ENCODE peak calls at places on chromosome 22, in four cellular contexts. F is mucosa of descending colon, Y is uterus, K is GM12865. Z is an unnamed sample.

GRCh38 chr22:33975841-33976240 is 55.6 kb upstream of the LARGE1 start:
- DNase-seq in F (no peak), Y (no peak), K (no peak), Z (no peak)

GRCh38 chr22:38572065-38572464 is 2.1 kb upstream of the DMC1 start:
- DNase-seq in F (no peak), Y (peak), K (peak), Z (peak)

GRCh38 chr22:19103881-19104821 is 18.1 kb downstream of the DGCR2 start:
- DNase-seq in F (no peak), Y (no peak), K (no peak), Z (peak)

GRCh38 chr22:37358917-37359316 is 68.4 kb downstream of the ELFN2 start:
- DNase-seq in F (no peak), Y (no peak), K (no peak), Z (peak)

GRCh38 chr22:36497910-36498669 is 8.8 kb downstream of the FOXRED2 start:
- DNase-seq in F (peak), Y (no peak), K (no peak), Z (no peak)

GRCh38 chr22:40046126-40046525 is 51.4 kb downstream of the FAM83F start:
- DNase-seq in F (no peak), Y (no peak), K (no peak), Z (no peak)

GRCh38 chr22:21942407-21942895 is 10.2 kb downstream of the PPM1F start:
- DNase-seq in F (peak), Y (peak), K (peak), Z (peak)

GRCh38 chr22:43288807-43289417 is 54.3 kb downstream of the SCUBE1 start:
- DNase-seq in F (no peak), Y (no peak), K (no peak), Z (no peak)

GRCh38 chr22:46828323-46829139 is 66.1 kb downstream of the TBC1D22A start:
- DNase-seq in F (peak), Y (no peak), K (no peak), Z (no peak)

GRCh38 chr22:39197578-39197977 is 45.1 kb upstream of the CBX7 start:
- DNase-seq in F (no peak), Y (no peak), K (no peak), Z (no peak)

GRCh38 chr22:25840162-25840561 is 98.2 kb downstream of the MYO18B start:
- DNase-seq in F (no peak), Y (no peak), K (no peak), Z (no peak)

GRCh38 chr22:44691796-44692661 is 10.0 kb upstream of the PRR5 start:
- DNase-seq in F (no peak), Y (no peak), K (no peak), Z (no peak)

GRCh38 chr22:43726296-43726695 is 85.8 kb downstream of the EFCAB6 start:
- DNase-seq in F (no peak), Y (no peak), K (no peak), Z (peak)

GRCh38 chr22:49601614-49602321 is 225.9 kb downstream of the BRD1 start:
- DNase-seq in F (no peak), Y (no peak), K (no peak), Z (no peak)

GRCh38 chr22:49600452-49600847 is 227.2 kb downstream of the BRD1 start:
- DNase-seq in F (no peak), Y (no peak), K (no peak), Z (no peak)

GRCh38 chr22:49599691-49600451 is 227.8 kb downstream of the BRD1 start:
- DNase-seq in F (no peak), Y (no peak), K (no peak), Z (no peak)

GRCh38 chr22:49602481-49602880 is 225.2 kb downstream of the BRD1 start:
- DNase-seq in F (no peak), Y (no peak), K (no peak), Z (no peak)

DNA sequence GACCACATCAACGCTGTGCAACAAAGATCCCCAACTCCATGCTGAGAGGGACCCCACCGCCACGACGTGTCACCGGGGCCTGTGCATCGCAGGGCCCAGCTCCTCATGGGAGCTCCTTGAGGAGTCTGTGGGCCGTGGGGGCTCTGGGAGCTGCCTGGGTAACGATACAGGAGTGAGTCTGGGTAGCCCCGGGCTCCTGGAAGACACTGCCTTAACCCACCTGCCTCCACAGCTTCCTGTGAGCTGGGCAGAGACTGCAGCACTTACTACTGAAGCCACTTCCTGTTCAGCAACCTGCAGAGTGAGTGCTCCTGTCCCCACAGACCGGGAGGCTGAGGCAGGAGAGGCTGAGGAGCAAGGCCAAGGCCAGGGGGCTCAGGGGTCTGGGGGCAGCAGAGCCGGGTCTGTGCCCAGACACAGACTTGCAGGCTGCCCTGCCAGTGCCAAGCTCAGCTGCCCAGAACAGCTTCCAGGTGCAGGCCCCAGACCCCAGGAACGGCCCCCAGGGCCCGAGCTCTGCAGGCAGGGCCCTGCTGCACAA is 226.7 kb downstream of the BRD1 start:
- DNase-seq in F (no peak), Y (no peak), K (no peak), Z (no peak)
- TF ChIP-seq CTCF in F (no peak), Y (no peak), K (no peak), Z (no peak)

GRCh38 chr22:42272431-42273004 is 2.1 kb upstream of the TCF20 start:
- DNase-seq in F (no peak), Y (no peak), K (no peak), Z (no peak)

GRCh38 chr22:42270178-42270511 is 308 bp downstream of the TCF20 start:
- DNase-seq in F (no peak), Y (no peak), K (peak), Z (no peak)

GRCh38 chr22:42270512-42271190 is at the start of gene TCF20:
- DNase-seq in F (peak), Y (peak), K (peak), Z (peak)

GRCh38 chr22:42271906-42272305 is 1.5 kb upstream of the TCF20 start:
- DNase-seq in F (no peak), Y (no peak), K (no peak), Z (no peak)

GRCh38 chr22:42271191-42271813 is 849 bp upstream of the TCF20 start:
- DNase-seq in F (peak), Y (peak), K (no peak), Z (no peak)
- H3K4me3 ChIP-seq in F (no peak), Y (no peak), K (no peak), Z (no peak)

GRCh38 chr22:20186183-20186870 is 35.5 kb upstream of the CCDC188 start:
- DNase-seq in F (no peak), Y (no peak), K (peak), Z (no peak)
- TF ChIP-seq CTCF in F (no peak), Y (no peak), K (no peak), Z (no peak)

DNA sequence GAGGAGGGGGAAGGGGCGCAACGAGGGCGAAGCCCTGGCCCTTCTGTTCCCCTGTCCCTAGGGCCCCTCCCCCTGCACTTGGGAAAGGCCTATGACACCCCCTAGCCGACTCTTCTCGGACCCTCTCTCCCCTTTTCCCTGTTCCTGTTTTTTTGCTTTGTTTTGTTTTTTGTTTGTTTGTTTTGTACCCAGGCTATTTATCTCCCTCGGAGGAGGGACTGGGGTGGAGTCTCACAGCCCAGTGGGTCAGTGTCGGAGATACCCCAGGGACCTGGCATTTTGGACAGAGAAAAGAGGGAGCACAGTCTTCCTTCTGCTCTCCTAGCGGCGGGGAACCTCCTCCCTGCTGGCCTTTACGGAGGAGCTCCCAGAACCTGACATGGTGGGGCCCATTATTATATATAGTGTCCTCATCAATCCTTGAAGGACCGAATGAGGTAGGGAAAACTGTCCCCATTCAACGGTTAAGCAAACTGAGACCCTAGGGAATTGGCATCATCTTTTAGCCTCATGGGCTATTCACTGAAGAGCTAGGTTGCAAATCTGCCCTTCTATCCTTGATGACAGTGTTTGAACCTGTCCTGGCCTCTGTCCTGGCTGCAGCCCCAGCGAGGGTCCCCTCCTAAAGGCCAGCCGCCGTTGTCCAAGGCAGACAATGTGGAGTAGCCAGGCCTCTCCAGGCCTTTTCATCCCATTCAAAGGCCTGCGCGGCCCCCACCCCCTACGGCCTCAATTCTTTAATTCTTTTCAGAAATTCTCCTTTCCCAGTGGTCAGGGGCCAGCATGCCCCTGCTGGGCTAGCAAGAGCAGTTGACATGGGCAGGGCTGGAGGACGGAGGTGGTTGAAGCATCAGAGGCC is 905 bp downstream of the EMID1 start:
- DNase-seq in F (no peak), Y (no peak), K (no peak), Z (no peak)
- H3K4me3 ChIP-seq in F (peak), Y (peak), K (peak), Z (peak)

DNA sequence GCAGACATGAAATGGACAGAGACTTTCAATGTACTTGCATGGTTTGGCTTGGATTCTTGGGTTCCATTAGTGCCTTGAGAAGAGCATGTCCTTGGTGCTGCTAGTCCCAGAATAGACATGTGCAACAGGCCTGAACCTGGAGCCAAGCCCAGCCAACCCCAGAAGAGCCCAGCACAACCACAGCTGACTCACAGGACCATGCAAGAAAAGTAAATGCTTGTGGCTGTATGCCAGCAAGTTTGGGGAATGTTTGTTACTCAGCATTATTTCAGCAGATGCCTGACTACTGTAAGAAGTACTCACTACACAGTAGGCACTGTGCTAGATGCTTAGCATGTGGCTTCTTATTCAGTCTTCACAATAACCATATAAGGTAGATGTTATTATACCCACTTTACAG is 39.2 kb upstream of the HMGXB4 start:
- DNase-seq in F (no peak), Y (no peak), K (no peak), Z (no peak)
- TF ChIP-seq CTCF in F (no peak), Y (no peak), K (no peak), Z (no peak)

DNA sequence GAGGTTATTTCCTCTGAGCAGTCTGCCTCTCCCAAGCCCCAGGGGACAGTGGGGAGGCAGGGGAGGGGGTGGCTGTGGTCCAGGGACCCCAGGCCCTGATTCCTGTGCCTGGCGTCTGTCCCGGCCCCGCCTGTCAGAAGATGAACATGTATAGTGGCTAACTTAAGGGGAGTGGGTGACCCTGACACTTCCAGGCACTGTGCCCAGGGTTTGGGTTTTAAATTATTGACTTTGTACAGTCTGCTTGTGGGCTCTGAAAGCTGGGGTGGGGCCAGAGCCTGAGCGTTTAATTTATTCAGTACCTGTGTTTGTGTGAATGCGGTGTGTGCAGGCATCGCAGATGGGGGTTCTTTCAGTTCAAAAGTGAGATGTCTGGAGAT is 3.1 kb downstream of the PIM3 start:
- DNase-seq in F (no peak), Y (peak), K (no peak), Z (no peak)
- H3K4me3 ChIP-seq in F (no peak), Y (peak), K (peak), Z (peak)

GRCh38 chr22:29553391-29554224 is at the start of gene THOC5:
- DNase-seq in F (peak), Y (peak), K (peak), Z (peak)
- TF ChIP-seq CTCF in F (peak), Y (peak), K (peak), Z (peak)

Z was measured in foreskin fibroblast.